ENCODE peak calls at places on chromosome 6, in eight cellular contexts. H is endodermal cell, F is heart left ventricle, M is ovary, O is bronchial epithelial cell, W is fibroblast of the aortic adventitia, A is mesendoderm, Q is choroid plexus epithelial cell. N is an unnamed sample.

GRCh38 chr6:5213851-5214507 is 46.8 kb downstream of the LYRM4 start:
- DNase-seq in H (no peak), F (peak; percentile 40), M (no peak), O (no peak), W (peak; percentile 28), A (no peak), Q (peak; percentile 81), N (no peak)

GRCh38 chr6:105892577-105893262 is 193.4 kb upstream of the PRDM1 start:
- DNase-seq in H (peak; percentile 57), F (no peak), M (no peak), O (no peak), W (no peak), A (peak; percentile 73), Q (peak; percentile 26), N (no peak)

GRCh38 chr6:106146852-106147351 is 60.8 kb downstream of the PRDM1 start:
- DNase-seq in H (no peak), F (no peak), M (no peak), O (peak; percentile 39), W (no peak), A (no peak), Q (no peak), N (no peak)

GRCh38 chr6:118177720-118178119 is 270.7 kb downstream of the SLC35F1 start:
- DNase-seq in H (no peak), F (no peak), M (no peak), O (no peak), W (no peak), A (peak; percentile 11), Q (no peak), N (no peak)

GRCh38 chr6:157381631-157382621 is 936 bp downstream of the ZDHHC14 start:
- DNase-seq in H (peak; percentile 73), F (peak; percentile 63), M (peak; percentile 52), O (peak; percentile 32), W (peak; percentile 54), A (peak; percentile 37), Q (peak; percentile 61), N (peak; percentile 73)

GRCh38 chr6:26031151-26031594 is 56.1 kb upstream of the HFE start:
- DNase-seq in H (no peak), F (no peak), M (no peak), O (peak; percentile 23), W (no peak), A (peak; percentile 56), Q (no peak), N (no peak)

GRCh38 chr6:168124161-168124560 is 45.1 kb upstream of the FRMD1 start:
- DNase-seq in H (peak; percentile 26), F (no peak), M (no peak), O (no peak), W (no peak), A (no peak), Q (no peak), N (no peak)

GRCh38 chr6:107473660-107474059 is 14.3 kb upstream of the PDSS2 start:
- DNase-seq in H (peak; percentile 56), F (no peak), M (no peak), O (no peak), W (peak; percentile 7), A (peak; percentile 81), Q (no peak), N (no peak)

GRCh38 chr6:154569136-154569862 is 58.8 kb upstream of the CNKSR3 start:
- DNase-seq in H (no peak), F (no peak), M (no peak), O (no peak), W (peak; percentile 18), A (no peak), Q (no peak), N (no peak)

GRCh38 chr6:106397441-106397840 is 36.9 kb downstream of the CRYBG1 start:
- DNase-seq in H (no peak), F (no peak), M (no peak), O (no peak), W (no peak), A (no peak), Q (no peak), N (no peak)

GRCh38 chr6:46772754-46773153 is 20.4 kb upstream of the MEP1A start:
- DNase-seq in H (no peak), F (peak; percentile 43), M (no peak), O (no peak), W (no peak), A (peak; percentile 10), Q (no peak), N (peak; percentile 75)

GRCh38 chr6:1394591-1395463 is 5.5 kb downstream of the FOXF2 start:
- DNase-seq in H (peak; percentile 47), F (no peak), M (no peak), O (no peak), W (no peak), A (no peak), Q (no peak), N (no peak)

GRCh38 chr6:132937466-132937906 is 123.1 kb downstream of the RPS12 start:
- DNase-seq in H (peak; percentile 87), F (no peak), M (no peak), O (peak; percentile 74), W (peak; percentile 31), A (peak; percentile 74), Q (peak; percentile 69), N (no peak)

GRCh38 chr6:14713008-14713452 is 532.8 kb upstream of the JARID2 start:
- DNase-seq in H (no peak), F (peak; percentile 69), M (peak; percentile 48), O (peak; percentile 89), W (peak; percentile 87), A (no peak), Q (peak; percentile 75), N (no peak)

GRCh38 chr6:17485181-17485580 is 91.8 kb downstream of the CAP2 start:
- DNase-seq in H (no peak), F (no peak), M (no peak), O (no peak), W (no peak), A (no peak), Q (no peak), N (no peak)

GRCh38 chr6:3798211-3798909 is 46.8 kb upstream of the PXDC1 start:
- DNase-seq in H (no peak), F (no peak), M (no peak), O (no peak), W (no peak), A (no peak), Q (no peak), N (no peak)

GRCh38 chr6:76697585-76697984 is 625.1 kb upstream of the IMPG1 start:
- DNase-seq in H (no peak), F (no peak), M (no peak), O (peak; percentile 33), W (peak; percentile 3), A (peak; percentile 86), Q (peak; percentile 65), N (no peak)

GRCh38 chr6:157984686-157985225 is 3.1 kb downstream of the SYNJ2 start:
- DNase-seq in H (no peak), F (no peak), M (no peak), O (no peak), W (no peak), A (no peak), Q (no peak), N (no peak)

GRCh38 chr6:28941681-28942448 is 18.1 kb upstream of the TRIM27 start:
- DNase-seq in H (no peak), F (no peak), M (no peak), O (no peak), W (peak; percentile 18), A (no peak), Q (no peak), N (no peak)

GRCh38 chr6:167350322-167350721 is 25.4 kb downstream of the TTLL2 start:
- DNase-seq in H (no peak), F (peak; percentile 38), M (no peak), O (no peak), W (no peak), A (no peak), Q (no peak), N (no peak)

GRCh38 chr6:125858427-125859320 is 67.9 kb downstream of the NCOA7 start:
- DNase-seq in H (peak; percentile 92), F (peak; percentile 30), M (peak; percentile 19), O (peak; percentile 74), W (peak; percentile 70), A (peak; percentile 95), Q (peak; percentile 83), N (peak; percentile 36)

GRCh38 chr6:21597706-21598273 is 4.2 kb downstream of the SOX4 start:
- DNase-seq in H (no peak), F (no peak), M (no peak), O (no peak), W (peak; percentile 69), A (no peak), Q (peak; percentile 52), N (no peak)

GRCh38 chr6:161029195-161029809 is 37.7 kb downstream of the MAP3K4 start:
- DNase-seq in H (no peak), F (no peak), M (no peak), O (no peak), W (peak; percentile 65), A (no peak), Q (peak; percentile 95), N (no peak)
- H3K4me3 ChIP-seq in H (no peak overlapping the region), F (no peak overlapping the region), M (no peak overlapping the region), O (no peak overlapping the region), W (no peak overlapping the region), A (no peak overlapping the region), Q (no peak overlapping the region), N (peak overlapping the region; percentile 1)

GRCh38 chr6:100300221-100300736 is 164.4 kb downstream of the SIM1 start:
- DNase-seq in H (no peak), F (no peak), M (no peak), O (peak; percentile 99), W (peak; percentile 94), A (peak; percentile 78), Q (peak; percentile 97), N (no peak)

GRCh38 chr6:100301731-100302130 is 163.0 kb downstream of the SIM1 start:
- DNase-seq in H (no peak), F (no peak), M (no peak), O (no peak), W (no peak), A (no peak), Q (no peak), N (no peak)

GRCh38 chr6:100296810-100297544 is 167.7 kb downstream of the SIM1 start:
- DNase-seq in H (no peak), F (no peak), M (no peak), O (peak; percentile 97), W (peak; percentile 83), A (peak; percentile 79), Q (peak; percentile 76), N (no peak)
- H3K4me3 ChIP-seq in H (no peak overlapping the region), F (no peak overlapping the region), M (no peak overlapping the region), O (no peak overlapping the region), W (no peak overlapping the region), A (no peak overlapping the region), Q (no peak overlapping the region), N (no peak overlapping the region)

GRCh38 chr6:163412345-163412744 is 2.2 kb upstream of the QKI start:
- DNase-seq in H (no peak), F (no peak), M (no peak), O (peak; percentile 13), W (no peak), A (no peak), Q (no peak), N (no peak)
- H3K4me3 ChIP-seq in H (peak overlapping the region; percentile 92), F (peak overlapping the region; percentile 89), M (peak overlapping the region; percentile 69), O (peak overlapping the region; percentile 89), W (peak overlapping the region; percentile 79), A (no peak overlapping the region), Q (peak overlapping the region; percentile 83), N (peak overlapping the region; percentile 99)

GRCh38 chr6:42316981-42317380 is 99.3 kb upstream of the MRPS10 start:
- DNase-seq in H (no peak), F (no peak), M (no peak), O (no peak), W (peak; percentile 36), A (no peak), Q (no peak), N (no peak)
- H3K4me3 ChIP-seq in H (no peak overlapping the region), F (no peak overlapping the region), M (no peak overlapping the region), O (no peak overlapping the region), W (no peak overlapping the region), A (no peak overlapping the region), Q (no peak overlapping the region), N (no peak overlapping the region)

N was measured in tibial artery.